ENCODE peak calls at places on chromosomes 13 and 19, in nine cellular contexts. N is tibial nerve; W is OCI-LY7; I is epithelial cell of esophagus; M is dorsolateral prefrontal cortex; F is uterus; G is CD4-positive, alpha-beta T cell; B is heart right ventricle; P is WTC11. O is an unnamed sample.

GRCh38 chr13:110758195-110758594 is 44.7 kb downstream of the ING1 start:
- DNase-seq in M (no peak), F (no peak), W (no peak), I (peak), B (no peak), G (no peak), N (no peak), P (no peak), O (no peak)

GRCh38 chr19:8576273-8576993 is 809 bp downstream of the MYO1F start:
- DNase-seq in G (no peak), I (no peak), F (no peak), M (no peak), P (no peak), W (no peak), N (no peak), B (no peak), O (peak)

GRCh38 chr19:4749870-4750269 is 26.2 kb upstream of the DPP9 start:
- DNase-seq in M (peak), I (no peak), N (no peak), G (no peak), W (no peak), F (no peak), B (no peak), P (no peak), O (no peak)

GRCh38 chr13:63636231-63636993 is 2220.8 kb upstream of the PCDH20 start:
- DNase-seq in N (no peak), B (no peak), W (no peak), M (no peak), I (no peak), F (no peak), P (no peak), G (no peak), O (peak)

GRCh38 chr19:12955996-12956395 is 1.0 kb downstream of the GADD45GIP1 start:
- DNase-seq in B (no peak), P (no peak), N (no peak), M (no peak), F (no peak), W (no peak), G (no peak), I (peak), O (no peak)

GRCh38 chr19:48614436-48615144 is at the start of gene FAM83E:
- DNase-seq in P (peak), N (no peak), G (no peak), I (peak), W (no peak), B (no peak), M (no peak), F (no peak), O (peak)

GRCh38 chr19:8150998-8151397 is 1.6 kb upstream of the FBN3 start:
- DNase-seq in W (no peak), N (no peak), M (no peak), P (no peak), B (no peak), G (no peak), I (no peak), F (no peak), O (no peak)

GRCh38 chr19:23526302-23526701 is 131.0 kb upstream of the ZNF91 start:
- DNase-seq in N (no peak), M (no peak), G (no peak), B (no peak), W (no peak), P (no peak), F (no peak), I (peak), O (no peak)

GRCh38 chr13:20684535-20684934 is 19.0 kb upstream of the IL17D start:
- DNase-seq in N (no peak), F (no peak), W (no peak), G (no peak), I (no peak), B (no peak), M (no peak), P (no peak), O (no peak)

GRCh38 chr13:73334459-73334858 is 275.7 kb downstream of the KLF5 start:
- DNase-seq in M (no peak), N (no peak), W (no peak), I (peak), F (no peak), G (no peak), P (no peak), B (no peak), O (no peak)

GRCh38 chr19:52343548-52343947 is 7.5 kb downstream of the ZNF610 start:
- DNase-seq in P (peak), N (no peak), F (peak), M (peak), B (peak), W (peak), G (peak), I (peak), O (peak)

GRCh38 chr13:46648166-46648607 is 95.2 kb downstream of the LRCH1 start:
- DNase-seq in W (peak), G (no peak), B (no peak), M (no peak), I (peak), F (no peak), P (peak), N (no peak), O (peak)

GRCh38 chr19:30163663-30164062 is 208.5 kb upstream of the ZNF536 start:
- DNase-seq in B (peak), G (no peak), P (no peak), M (no peak), I (no peak), F (no peak), N (no peak), W (no peak), O (no peak)

GRCh38 chr13:32117696-32118095 is 86.1 kb downstream of the FRY start:
- DNase-seq in B (peak), W (no peak), N (no peak), G (no peak), M (no peak), I (no peak), P (no peak), F (no peak), O (no peak)

GRCh38 chr13:106443625-106444024 is 91.8 kb downstream of the EFNB2 start:
- DNase-seq in F (no peak), M (no peak), G (no peak), B (no peak), N (no peak), P (no peak), W (no peak), I (no peak), O (no peak)

GRCh38 chr19:21566073-21566472 is 60.7 kb downstream of the ZNF429 start:
- DNase-seq in I (peak), M (no peak), P (no peak), G (no peak), B (no peak), W (no peak), N (no peak), F (no peak), O (no peak)

GRCh38 chr19:17209126-17210036 is 5.8 kb upstream of the USE1 start:
- DNase-seq in G (no peak), B (no peak), F (no peak), M (no peak), I (peak), P (peak), N (no peak), W (peak), O (peak)

GRCh38 chr13:51153527-51153926 is 42.5 kb upstream of the C13orf42 start:
- DNase-seq in G (no peak), P (no peak), N (no peak), B (no peak), W (no peak), M (no peak), I (no peak), F (no peak), O (no peak)

GRCh38 chr13:112072531-112073244 is 5.7 kb downstream of the SOX1 start:
- DNase-seq in P (peak), F (no peak), W (no peak), N (no peak), M (no peak), B (peak), I (no peak), G (no peak), O (no peak)

DNA sequence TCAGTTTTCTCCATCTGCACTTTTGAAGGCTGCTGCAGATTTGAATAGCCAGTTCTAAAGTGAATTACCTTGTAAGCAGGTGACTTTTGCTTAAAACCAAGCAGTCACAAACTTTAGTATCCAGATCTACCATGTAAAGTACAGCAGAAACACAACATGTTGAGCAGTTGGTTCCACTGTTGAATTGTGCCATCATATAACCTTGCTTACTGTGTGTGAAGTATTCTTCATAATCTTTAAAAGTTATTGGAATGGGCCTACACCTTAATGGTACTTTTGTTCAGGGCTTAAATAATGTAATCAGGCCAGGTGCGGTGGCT is 23.2 kb upstream of the MTUS2 start:
- DNase-seq in W (no peak), G (no peak), N (no peak), M (no peak), F (no peak), I (no peak), B (no peak), P (no peak), O (no peak)
- TF ChIP-seq CTCF in W (peak), G (no peak), N (no peak), M (no peak), F (no peak), I (no peak), B (no peak), P (no peak), O (no peak)

DNA sequence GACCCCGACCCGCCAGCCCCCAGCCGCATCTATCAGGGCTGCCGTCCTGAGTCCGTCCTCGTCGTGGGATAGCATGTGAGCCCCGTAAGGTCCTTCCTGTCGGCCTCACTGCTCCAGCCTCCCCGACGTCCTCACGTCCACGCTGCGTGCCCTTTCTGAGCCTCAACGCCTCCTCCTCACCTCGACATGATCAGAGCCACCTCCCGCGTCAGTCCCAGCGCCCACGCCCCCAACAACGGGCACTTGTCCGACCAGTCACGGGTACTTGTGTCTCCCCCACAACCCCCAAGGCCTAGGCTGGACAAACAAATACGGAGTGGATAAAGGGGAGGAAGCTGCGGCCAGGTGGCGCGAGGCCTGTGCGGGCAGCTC is 665 bp downstream of the ZNF497 start:
- DNase-seq in I (no peak), G (no peak), W (no peak), B (peak), N (no peak), F (peak), M (peak), P (no peak), O (peak)
- TF ChIP-seq CTCF in I (peak), G (no peak), W (no peak), B (no peak), N (no peak), F (no peak), M (no peak), P (no peak), O (no peak)

GRCh38 chr13:22940090-22940710 is 240.6 kb upstream of the SGCG start:
- DNase-seq in M (no peak), W (no peak), N (no peak), B (no peak), P (no peak), F (no peak), G (no peak), I (no peak), O (no peak)

GRCh38 chr13:22940736-22941135 is 240.0 kb upstream of the SGCG start:
- DNase-seq in G (no peak), P (no peak), B (no peak), N (no peak), I (no peak), W (no peak), M (no peak), F (no peak), O (no peak)

GRCh38 chr13:22937241-22937640 is 243.5 kb upstream of the SGCG start:
- DNase-seq in F (no peak), N (no peak), M (no peak), G (no peak), W (no peak), P (no peak), B (no peak), I (no peak), O (no peak)

GRCh38 chr13:22939157-22939556 is 241.6 kb upstream of the SGCG start:
- DNase-seq in N (no peak), G (no peak), M (no peak), I (no peak), P (no peak), W (no peak), B (no peak), F (no peak), O (no peak)

GRCh38 chr13:22938576-22938975 is 242.2 kb upstream of the SGCG start:
- DNase-seq in M (no peak), W (no peak), P (no peak), I (no peak), N (no peak), G (no peak), F (no peak), B (no peak), O (no peak)
- TF ChIP-seq CTCF in M (no peak), W (no peak), P (no peak), I (no peak), N (no peak), G (no peak), F (no peak), B (no peak), O (no peak)

DNA sequence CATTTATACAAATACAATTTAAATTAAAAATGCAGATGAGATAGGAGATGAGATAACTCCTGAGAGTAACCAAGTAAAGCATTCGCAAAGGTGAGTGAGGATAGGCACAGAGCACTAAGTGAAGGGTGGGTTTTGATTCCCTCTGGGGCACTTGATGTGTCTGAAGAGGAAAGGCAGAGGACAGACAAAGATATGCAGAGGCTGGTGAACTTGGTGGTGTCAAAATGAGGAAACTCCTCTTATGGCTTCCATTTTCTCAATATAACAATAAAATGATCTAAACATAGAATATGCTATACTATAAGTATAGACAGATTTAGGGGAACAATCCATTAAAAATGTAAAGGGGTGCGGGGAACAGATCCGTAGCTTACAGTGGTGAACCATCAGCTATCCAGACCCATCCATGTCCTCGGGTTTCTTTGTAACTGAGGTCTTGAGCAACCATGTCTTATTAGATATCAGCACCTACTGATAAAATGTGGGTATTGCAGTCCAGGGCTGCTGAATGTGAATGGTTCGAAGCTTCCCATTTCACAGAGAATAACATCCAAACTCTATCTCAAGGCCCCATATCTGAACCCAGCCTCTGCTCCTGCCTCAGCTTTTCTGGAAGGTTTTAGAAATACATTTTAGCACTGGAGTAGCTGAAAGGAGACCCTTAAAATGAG is 73.9 kb upstream of the SLC10A2 start:
- DNase-seq in B (no peak), M (no peak), P (peak), F (no peak), W (peak), I (peak), N (no peak), G (no peak), O (peak)
- TF ChIP-seq CTCF in B (peak), M (peak), P (peak), F (no peak), W (peak), I (peak), N (peak), G (no peak), O (peak)

GRCh38 chr13:113895436-113895835 is 31.6 kb upstream of the GAS6 start:
- DNase-seq in N (no peak), W (no peak), B (no peak), P (no peak), I (no peak), F (no peak), M (no peak), G (no peak), O (no peak)
- TF ChIP-seq CTCF in N (no peak), W (no peak), B (no peak), P (no peak), I (no peak), F (no peak), M (no peak), G (no peak), O (no peak)

DNA sequence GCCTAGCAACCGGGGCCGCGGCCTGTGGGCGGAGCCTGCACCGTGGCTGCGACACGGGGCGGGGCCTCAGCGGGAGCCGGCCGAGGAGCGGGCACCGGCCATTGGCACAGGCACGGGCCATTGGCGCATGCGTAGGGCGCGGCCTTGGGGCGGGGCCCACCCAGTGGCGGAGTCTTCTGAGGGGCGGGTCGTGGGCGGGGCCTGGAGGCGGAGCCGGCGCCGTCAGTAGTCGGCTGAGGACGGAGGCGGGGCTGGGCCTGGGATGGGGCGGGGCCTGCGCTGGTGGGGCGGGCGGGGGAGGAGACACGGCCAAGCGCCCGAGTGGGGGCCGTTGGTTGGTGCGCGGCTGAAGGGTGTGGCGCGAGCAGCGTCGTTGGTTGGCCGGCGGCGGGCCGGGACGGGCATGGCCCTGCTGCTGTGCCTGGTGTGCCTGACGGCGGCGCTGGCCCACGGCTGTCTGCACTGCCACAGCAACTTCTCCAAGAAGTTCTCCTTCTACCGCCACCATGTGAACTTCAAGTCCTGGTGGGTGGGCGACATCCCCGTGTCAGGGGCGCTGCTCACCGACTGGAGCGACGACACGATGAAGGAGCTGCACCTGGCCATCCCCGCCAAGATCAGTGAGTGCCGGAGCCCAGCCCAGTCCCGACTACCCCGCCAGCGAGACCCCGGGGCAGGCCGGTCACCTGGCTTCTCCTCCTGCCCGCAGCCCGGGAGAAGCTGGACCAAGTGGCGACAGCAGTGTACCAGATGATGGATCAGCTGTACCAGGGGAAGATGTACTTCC is at the start of gene IZUMO4:
- DNase-seq in B (peak), I (peak), M (peak), F (peak), P (peak), W (peak), N (peak), G (peak), O (peak)
- TF ChIP-seq CTCF in B (peak), I (peak), M (peak), F (no peak), P (no peak), W (peak), N (peak), G (peak), O (peak)

GRCh38 chr19:45506246-45506990 is 861 bp upstream of the VASP start:
- DNase-seq in P (peak), I (peak), W (peak), F (peak), M (peak), B (peak), N (peak), G (peak), O (peak)
- TF ChIP-seq CTCF in P (no peak), I (peak), W (peak), F (peak), M (peak), B (peak), N (peak), G (peak), O (peak)

GRCh38 chr19:40229484-40229883 is 3.0 kb upstream of the CCNP start:
- DNase-seq in W (no peak), F (no peak), M (no peak), B (no peak), G (no peak), P (no peak), N (no peak), I (peak), O (no peak)

GRCh38 chr19:40228371-40228770 is 1.9 kb upstream of the CCNP start:
- DNase-seq in I (no peak), F (no peak), M (no peak), B (no peak), W (no peak), G (no peak), P (no peak), N (no peak), O (no peak)

GRCh38 chr19:40231057-40231456 is 4.6 kb upstream of the CCNP start:
- DNase-seq in G (no peak), P (no peak), B (no peak), N (no peak), M (no peak), F (no peak), W (no peak), I (no peak), O (no peak)

GRCh38 chr19:40229926-40230417 is 3.5 kb upstream of the CCNP start:
- DNase-seq in N (no peak), P (no peak), I (no peak), B (no peak), G (no peak), M (no peak), F (no peak), W (no peak), O (no peak)

DNA sequence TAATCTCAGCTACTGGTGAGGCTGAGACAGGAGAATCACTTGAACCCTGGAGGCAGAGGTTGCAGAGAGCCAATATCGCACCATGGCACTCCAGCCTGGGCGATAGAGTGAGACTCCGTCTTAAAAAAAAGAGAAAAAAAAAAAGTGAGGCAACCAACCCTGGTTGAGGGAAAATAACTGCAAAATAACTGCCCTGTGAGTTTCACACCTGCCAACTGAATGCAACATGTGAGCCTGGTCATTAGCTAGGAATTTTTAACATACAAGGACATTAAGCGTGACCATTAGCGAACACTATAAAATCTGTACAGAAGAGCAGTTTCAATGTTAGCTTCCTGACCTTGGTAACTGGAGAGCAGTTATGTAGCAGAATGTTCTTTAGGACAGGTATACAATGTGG is 2.4 kb upstream of the CCNP start:
- DNase-seq in G (no peak), W (no peak), P (no peak), M (no peak), F (no peak), N (no peak), B (no peak), I (no peak), O (no peak)
- TF ChIP-seq CTCF in G (no peak), W (no peak), P (no peak), M (no peak), F (no peak), N (no peak), B (no peak), I (no peak), O (no peak)

DNA sequence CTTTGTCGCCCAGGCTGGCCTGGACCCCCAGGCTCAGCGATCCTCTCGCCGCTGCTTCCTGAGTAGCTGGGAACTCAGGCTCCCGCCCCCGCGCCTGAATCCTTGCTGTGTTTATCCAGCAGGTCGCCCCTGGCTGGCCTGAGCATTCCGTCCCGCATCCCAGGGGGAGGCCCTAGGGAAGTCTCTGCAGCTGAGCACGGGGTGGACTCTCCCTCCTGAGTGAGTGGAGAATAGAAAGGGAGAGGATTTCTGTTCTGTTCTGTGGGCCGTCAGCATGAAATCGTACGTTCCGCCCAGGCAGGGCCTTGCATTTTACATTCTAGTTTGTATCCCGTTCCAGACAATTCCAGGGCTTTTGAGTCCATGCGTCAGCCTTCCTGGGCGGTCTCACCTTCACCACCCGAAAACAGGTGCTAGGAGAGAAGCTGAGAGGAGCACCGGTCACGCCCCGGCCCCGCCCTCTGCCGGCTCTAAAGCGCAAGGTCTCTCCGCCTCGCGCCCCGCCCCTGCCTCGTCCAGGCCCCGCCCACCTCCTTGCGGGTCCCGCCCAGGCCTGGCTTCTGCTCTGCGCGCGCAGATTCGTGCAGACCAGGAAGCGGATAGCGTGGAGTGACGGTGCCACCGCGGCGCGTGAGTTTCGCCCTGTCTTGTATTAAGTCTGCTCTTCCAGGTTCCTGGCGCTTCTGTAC is at the start of gene ZNF761:
- DNase-seq in F (peak), N (peak), W (peak), M (peak), G (peak), I (peak), P (peak), B (peak), O (peak)
- TF ChIP-seq CTCF in F (peak), N (peak), W (peak), M (peak), G (no peak), I (peak), P (no peak), B (peak), O (no peak)